ENCODE peak calls at places on chromosome 20, in nine cellular contexts. J is uterus, L is omental fat pad, E is endothelial cell, O is OCI-LY7, F is lung, N is progenitor cell of endocrine pancreas, S is spleen, M is epithelial cell of esophagus. V is an unnamed sample.

GRCh38 chr20:25250508-25250907 is 2.6 kb downstream of the PYGB start:
- DNase-seq in J (no peak), L (no peak), E (no peak), O (no peak), F (no peak), N (no peak), S (no peak), M (peak), V (no peak)

GRCh38 chr20:25668446-25668845 is 28.2 kb downstream of the ZNF337 start:
- DNase-seq in J (no peak), L (no peak), E (no peak), O (no peak), F (no peak), N (no peak), S (no peak), M (no peak), V (no peak)

GRCh38 chr20:59955131-59955796 is 3.0 kb upstream of the CDH26 start:
- DNase-seq in J (no peak), L (no peak), E (no peak), O (peak), F (no peak), N (no peak), S (no peak), M (peak), V (no peak)

GRCh38 chr20:20241966-20242365 is 125.9 kb upstream of the INSM1 start:
- DNase-seq in J (no peak), L (no peak), E (no peak), O (no peak), F (no peak), N (no peak), S (no peak), M (no peak), V (no peak)

GRCh38 chr20:54132612-54133433 is 41.0 kb downstream of the CYP24A1 start:
- DNase-seq in J (peak), L (peak), E (no peak), O (no peak), F (peak), N (no peak), S (no peak), M (peak), V (no peak)

GRCh38 chr20:4740774-4741431 is 19.2 kb downstream of the PRND start:
- DNase-seq in J (peak), L (peak), E (peak), O (peak), F (no peak), N (peak), S (no peak), M (peak), V (peak)

GRCh38 chr20:33910056-33910455 is 83.7 kb upstream of the RALY start:
- DNase-seq in J (no peak), L (no peak), E (no peak), O (no peak), F (no peak), N (no peak), S (no peak), M (no peak), V (no peak)

GRCh38 chr20:9294081-9294480 is 220.3 kb upstream of the LAMP5 start:
- DNase-seq in J (no peak), L (no peak), E (no peak), O (no peak), F (no peak), N (no peak), S (no peak), M (peak), V (no peak)

GRCh38 chr20:41133709-41134361 is 3.5 kb upstream of the PLCG1 start:
- DNase-seq in J (no peak), L (no peak), E (no peak), O (no peak), F (no peak), N (no peak), S (no peak), M (peak), V (peak)

GRCh38 chr20:11091496-11091895 is 417.7 kb upstream of the JAG1 start:
- DNase-seq in J (no peak), L (no peak), E (no peak), O (no peak), F (no peak), N (no peak), S (no peak), M (no peak), V (no peak)

GRCh38 chr20:57210911-57211280 is 55.5 kb downstream of the BMP7 start:
- DNase-seq in J (no peak), L (no peak), E (no peak), O (no peak), F (no peak), N (no peak), S (no peak), M (no peak), V (no peak)

GRCh38 chr20:57208198-57208597 is 58.2 kb downstream of the BMP7 start:
- DNase-seq in J (no peak), L (no peak), E (no peak), O (no peak), F (no peak), N (no peak), S (no peak), M (no peak), V (no peak)

GRCh38 chr20:57210054-57210910 is 56.2 kb downstream of the BMP7 start:
- DNase-seq in J (no peak), L (no peak), E (no peak), O (no peak), F (no peak), N (peak), S (no peak), M (no peak), V (no peak)

GRCh38 chr20:57211406-57211805 is 55.0 kb downstream of the BMP7 start:
- DNase-seq in J (no peak), L (no peak), E (no peak), O (no peak), F (no peak), N (no peak), S (no peak), M (no peak), V (no peak)

GRCh38 chr20:57209413-57209812 is 57.0 kb downstream of the BMP7 start:
- DNase-seq in J (no peak), L (no peak), E (no peak), O (no peak), F (no peak), N (no peak), S (no peak), M (no peak), V (no peak)
- TF ChIP-seq CTCF in J (no peak), L (no peak), E (no peak), O (no peak), F (no peak), N (no peak), S (no peak), M (no peak), V (no peak)

GRCh38 chr20:36182604-36183154 is 28.1 kb downstream of the EPB41L1 start:
- DNase-seq in J (no peak), L (no peak), E (no peak), O (no peak), F (no peak), N (no peak), S (peak), M (no peak), V (no peak)
- TF ChIP-seq CTCF in J (no peak), L (no peak), E (no peak), O (no peak), F (no peak), N (no peak), S (no peak), M (no peak), V (no peak)

DNA sequence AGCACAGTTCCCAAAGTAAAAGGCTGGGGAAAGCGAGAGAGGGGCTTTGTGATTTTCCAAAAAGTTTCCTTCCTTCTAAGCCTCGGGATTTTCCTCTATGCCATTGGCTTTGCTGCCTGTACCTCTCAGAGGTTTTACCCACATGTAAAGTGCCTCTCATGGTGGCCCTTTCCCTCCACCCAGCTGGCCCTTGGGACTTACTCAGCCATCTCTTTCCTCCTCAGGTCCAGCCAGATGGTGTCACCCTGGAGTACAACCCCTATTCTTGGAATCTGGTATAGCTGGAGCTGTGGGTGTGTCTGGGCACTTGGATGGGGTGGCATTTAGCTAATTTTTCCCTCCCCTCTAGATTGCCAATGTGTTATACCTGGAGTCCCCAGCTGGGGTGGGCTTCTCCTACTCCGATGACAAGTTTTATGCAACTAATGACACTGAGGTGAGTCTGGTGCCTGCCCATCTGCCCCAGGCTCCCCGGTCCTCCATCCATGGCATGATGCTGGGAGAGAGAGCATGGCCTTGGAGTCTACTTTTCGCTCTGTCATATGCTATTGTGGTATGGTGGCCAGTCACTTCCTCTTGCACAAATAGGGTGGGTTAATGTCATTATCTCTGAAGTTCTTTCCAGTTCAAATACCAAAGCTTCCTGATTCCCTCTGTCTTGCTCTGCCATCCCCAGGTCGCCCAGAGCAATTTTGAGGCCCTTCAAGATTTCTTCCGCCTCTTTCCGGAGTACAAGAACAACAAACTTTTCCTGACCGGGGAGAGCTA is 1.1 kb downstream of the CTSA start:
- DNase-seq in J (no peak), L (no peak), E (no peak), O (no peak), F (no peak), N (no peak), S (no peak), M (peak), V (no peak)
- TF ChIP-seq CTCF in J (no peak), L (no peak), E (no peak), O (no peak), F (no peak), N (no peak), S (no peak), M (peak), V (no peak)

DNA sequence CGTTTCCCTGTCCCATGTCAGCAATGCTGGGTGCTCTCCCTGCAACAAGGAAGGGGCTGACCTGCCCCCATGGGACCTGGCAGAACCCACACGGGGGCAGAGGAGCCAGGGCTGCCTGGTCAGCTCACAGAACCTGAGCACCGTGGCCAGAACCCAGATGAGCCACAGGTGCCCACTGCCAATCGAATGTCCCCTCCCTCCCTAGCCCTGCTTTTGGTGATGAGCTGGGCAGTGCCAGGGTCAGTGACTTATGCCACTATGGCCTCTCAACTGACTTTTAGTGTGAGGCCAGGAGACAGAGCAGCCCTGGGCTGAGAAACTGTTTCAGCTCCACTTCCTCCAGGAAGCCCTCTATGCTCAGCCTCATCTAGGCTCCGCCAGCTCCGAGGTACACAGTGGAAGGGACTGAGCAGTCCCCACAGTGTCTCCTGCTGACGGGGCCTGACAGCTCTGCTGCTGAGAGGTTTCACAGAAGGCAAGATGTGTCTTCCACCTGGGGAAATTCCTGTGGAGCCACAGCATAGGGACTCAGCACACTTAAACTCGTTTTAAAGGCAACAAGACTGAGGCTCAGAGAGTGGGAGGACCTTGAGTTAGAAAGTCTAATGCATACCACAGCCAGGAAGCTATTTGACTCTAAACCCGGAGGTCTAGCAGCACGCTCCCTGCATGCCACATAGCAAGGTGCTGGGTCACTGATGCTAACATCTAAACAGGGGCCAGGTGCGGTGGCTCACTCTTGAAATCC is 6.9 kb downstream of the ADA start:
- DNase-seq in J (no peak), L (no peak), E (no peak), O (peak), F (no peak), N (no peak), S (no peak), M (no peak), V (peak)
- TF ChIP-seq CTCF in J (no peak), L (no peak), E (no peak), O (peak), F (no peak), N (no peak), S (no peak), M (no peak), V (no peak)

DNA sequence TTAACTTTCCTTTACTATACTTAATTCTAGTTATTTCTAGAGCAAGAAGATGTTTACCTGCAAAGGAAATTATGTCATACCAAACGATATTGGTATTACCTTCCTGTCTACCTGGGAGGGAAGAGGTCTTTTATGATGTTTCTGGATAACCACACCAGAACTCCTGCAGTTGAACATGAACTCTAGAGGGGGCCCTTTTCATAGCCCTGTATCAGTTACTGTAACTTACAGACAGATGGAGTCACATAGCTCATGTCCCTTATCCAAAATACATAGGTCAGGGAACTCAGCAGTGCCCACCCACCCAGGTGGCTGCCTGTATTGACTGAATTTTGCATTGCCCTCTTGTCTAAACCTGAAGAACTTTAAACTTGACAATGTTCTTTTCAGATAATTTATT is 35.1 kb upstream of the MYL9 start:
- DNase-seq in J (no peak), L (no peak), E (no peak), O (peak), F (no peak), N (no peak), S (no peak), M (no peak), V (peak)
- TF ChIP-seq CTCF in J (no peak), L (no peak), E (no peak), O (peak), F (no peak), N (peak), S (peak), M (peak), V (peak)

GRCh38 chr20:661474-662288 is 8.7 kb upstream of the SRXN1 start:
- DNase-seq in J (no peak), L (no peak), E (no peak), O (no peak), F (no peak), N (no peak), S (peak), M (peak), V (no peak)
- TF ChIP-seq CTCF in J (no peak), L (no peak), E (no peak), O (no peak), F (no peak), N (no peak), S (no peak), M (no peak), V (no peak)

GRCh38 chr20:50713677-50714101 is 17.7 kb upstream of the PARD6B start:
- DNase-seq in J (peak), L (no peak), E (peak), O (no peak), F (no peak), N (no peak), S (no peak), M (peak), V (no peak)
- TF ChIP-seq CTCF in J (peak), L (no peak), E (no peak), O (peak), F (peak), N (peak), S (peak), M (peak), V (no peak)